ENCODE peak calls at places on chromosomes 16 and 17, in five cellular contexts. O is foreskin fibroblast, P is stomach, R is AG10803, K is cardiac muscle cell. D is an unnamed sample.

GRCh38 chr16:65975049-65975708 is 391.3 kb upstream of the CDH5 start:
- DNase-seq in R (peak), O (peak), K (peak), P (no peak), D (peak)

GRCh38 chr17:57898487-57899311 is 48.9 kb upstream of the MRPS23 start:
- DNase-seq in R (peak), P (peak), K (peak), O (peak), D (peak)

GRCh38 chr16:47019563-47019962 is 46.1 kb upstream of the DNAJA2 start:
- DNase-seq in P (no peak), K (peak), O (no peak), R (no peak), D (no peak)

GRCh38 chr17:34998205-34998604 is 17.9 kb downstream of the LIG3 start:
- DNase-seq in O (peak), R (peak), P (peak), K (peak), D (peak)

GRCh38 chr16:10210979-10211378 is 28.8 kb upstream of the GRIN2A start:
- DNase-seq in R (no peak), O (no peak), K (no peak), P (no peak), D (no peak)

GRCh38 chr17:32912218-32912897 is 15.6 kb upstream of the TMEM98 start:
- DNase-seq in K (peak), P (peak), O (peak), R (peak), D (peak)

GRCh38 chr16:1183235-1183907 is 30.5 kb downstream of the CACNA1H start:
- DNase-seq in P (no peak), O (peak), K (peak), R (peak), D (peak)

GRCh38 chr17:66755101-66755943 is 79.6 kb upstream of the CACNG5 start:
- DNase-seq in P (no peak), O (no peak), K (no peak), R (no peak), D (no peak)

GRCh38 chr16:9102943-9103342 is 11.5 kb downstream of the HAPSTR1 start:
- DNase-seq in O (no peak), K (no peak), R (no peak), P (no peak), D (no peak)

GRCh38 chr17:60637683-60638082 is 37.7 kb downstream of the PPM1D start:
- DNase-seq in O (no peak), P (no peak), K (no peak), R (no peak), D (no peak)

GRCh38 chr16:34802396-34802795 is 1343.0 kb downstream of the TP53TG3F start:
- DNase-seq in P (no peak), O (no peak), K (no peak), R (no peak), D (no peak)

GRCh38 chr16:12522334-12522733 is 281.4 kb downstream of the CPPED1 start:
- DNase-seq in P (no peak), O (no peak), R (no peak), K (no peak), D (no peak)

GRCh38 chr16:86671486-86672214 is 93.3 kb downstream of the FOXL1 start:
- DNase-seq in K (no peak), P (no peak), O (no peak), R (peak), D (no peak)

GRCh38 chr16:67662653-67663010 is 1.9 kb downstream of the PARD6A start:
- DNase-seq in K (no peak), P (no peak), O (no peak), R (no peak), D (no peak)

GRCh38 chr16:85662036-85662812 is 26.5 kb downstream of the GINS2 start:
- DNase-seq in R (no peak), K (no peak), P (no peak), O (no peak), D (no peak)

GRCh38 chr16:58449768-58450167 is 50.2 kb upstream of the NDRG4 start:
- DNase-seq in P (no peak), K (no peak), R (no peak), O (no peak), D (no peak)

GRCh38 chr17:78748730-78749317 is 33.2 kb downstream of the CYTH1 start:
- DNase-seq in P (peak), R (peak), O (peak), K (peak), D (peak)

GRCh38 chr16:31071861-31072260 is 2.2 kb downstream of the ZNF668 start:
- DNase-seq in K (peak), O (peak), R (peak), P (no peak), D (peak)

GRCh38 chr16:15879255-15879804 is 9.1 kb downstream of the CEP20 start:
- DNase-seq in O (peak), R (peak), K (peak), P (no peak), D (peak)

GRCh38 chr16:89890886-89891657 is 17.7 kb downstream of the TCF25 start:
- DNase-seq in R (no peak), K (peak), O (no peak), P (no peak), D (peak)

GRCh38 chr17:45835481-45835880 is 9.2 kb upstream of the SPPL2C start:
- DNase-seq in P (no peak), K (no peak), R (no peak), O (no peak), D (no peak)

GRCh38 chr17:1422907-1423306 is 22.9 kb upstream of the YWHAE start:
- DNase-seq in P (no peak), R (peak), O (peak), K (peak), D (peak)

GRCh38 chr16:48535831-48536599 is 74.0 kb downstream of the N4BP1 start:
- DNase-seq in R (peak), K (peak), P (no peak), O (no peak), D (peak)

GRCh38 chr17:33494156-33494555 is 201.1 kb upstream of the ASIC2 start:
- DNase-seq in R (peak), O (no peak), K (peak), P (no peak), D (no peak)

GRCh38 chr16:53043462-53043861 is 9.2 kb downstream of the CHD9NB start:
- DNase-seq in P (no peak), K (peak), R (no peak), O (no peak), D (peak)
- H3K4me3 ChIP-seq in P (peak), K (no peak), R (no peak), O (no peak), D (peak)

DNA sequence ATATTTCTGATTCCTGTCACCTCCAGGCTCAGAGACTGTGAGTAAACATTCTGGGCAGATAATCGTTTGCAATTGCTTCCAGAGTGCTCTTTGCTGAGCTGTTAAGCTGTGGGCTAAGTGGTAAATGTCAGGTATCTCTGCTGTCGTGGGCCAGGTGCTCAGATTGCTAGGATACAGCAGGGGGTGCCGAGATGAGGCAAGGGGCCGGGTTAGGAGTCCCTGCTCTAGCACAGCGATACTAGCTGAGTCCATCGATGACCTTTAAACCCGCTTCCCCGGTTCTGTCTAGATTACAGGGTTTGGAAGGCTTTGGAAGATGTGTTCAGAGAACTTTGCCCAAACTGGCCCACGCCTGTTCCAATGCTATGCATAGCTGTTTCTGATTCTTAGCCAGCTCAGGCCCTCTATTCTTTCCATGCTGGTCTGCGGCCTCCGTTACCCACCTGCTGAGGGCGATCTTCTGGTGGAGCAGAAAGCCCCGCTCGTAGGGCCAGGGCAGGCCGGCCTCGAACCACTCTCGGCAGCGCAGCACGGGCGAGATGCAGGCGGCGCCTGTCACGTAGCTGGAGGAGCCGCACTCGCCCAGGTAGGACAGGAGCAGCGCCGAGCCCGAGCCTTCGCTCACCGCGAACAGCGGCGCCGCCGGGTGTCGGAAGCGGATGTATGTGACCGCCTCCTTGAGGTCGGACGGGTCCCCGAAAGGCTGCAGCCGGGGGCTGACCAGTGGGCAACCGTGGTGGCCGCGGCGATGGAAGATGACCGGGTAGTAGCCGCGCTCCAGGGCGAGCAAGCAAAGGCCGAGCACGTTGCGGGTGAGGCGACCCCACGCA is 979 bp downstream of the ABHD15 start:
- DNase-seq in K (no peak), P (peak), R (no peak), O (no peak), D (no peak)
- TF ChIP-seq CTCF in K (peak), P (no peak), R (no peak), O (no peak), D (no peak)

GRCh38 chr16:54931757-54932660 is 1.3 kb downstream of the IRX5 start:
- DNase-seq in K (no peak), P (no peak), O (no peak), R (no peak), D (peak)
- H3K4me3 ChIP-seq in K (peak), P (peak), O (peak), R (peak), D (peak)

DNA sequence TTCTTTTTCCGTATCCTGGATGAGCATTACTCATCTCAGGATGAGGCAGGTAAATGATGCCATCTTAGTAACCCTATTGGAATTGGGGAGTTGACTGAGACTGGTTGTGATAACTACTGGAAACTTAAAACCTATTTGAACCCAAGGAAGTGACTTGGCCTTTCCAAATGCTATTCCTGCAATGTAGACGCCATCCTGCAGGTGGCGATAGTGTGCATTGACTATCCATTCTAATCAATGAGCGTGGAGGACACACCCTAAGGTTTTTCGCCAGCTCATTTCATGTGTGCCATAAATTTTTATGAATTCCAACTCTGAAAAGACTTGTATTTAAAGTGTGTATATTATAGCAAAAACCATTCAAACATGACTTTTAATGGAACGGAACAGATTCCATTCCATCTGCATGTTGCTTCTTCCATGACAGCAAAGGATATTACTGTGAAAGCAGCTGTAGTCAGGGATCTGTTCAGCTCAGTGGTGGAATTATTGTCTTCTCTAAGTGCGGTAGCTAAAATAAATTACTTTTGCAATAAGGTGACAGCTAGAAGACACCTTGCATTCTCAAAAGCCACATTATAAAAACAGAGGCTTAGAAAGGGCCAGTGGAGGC is 55.3 kb downstream of the SYT17 start:
- DNase-seq in R (no peak), K (peak), P (peak), O (no peak), D (no peak)
- TF ChIP-seq CTCF in R (peak), K (peak), P (peak), O (peak), D (peak)

GRCh38 chr17:81342700-81343070 is 47.6 kb upstream of the SLC38A10 start:
- DNase-seq in K (peak), R (no peak), O (no peak), P (no peak), D (no peak)

GRCh38 chr17:81346908-81347349 is 48.3 kb upstream of the BAHCC1 start:
- DNase-seq in P (no peak), K (no peak), R (no peak), O (no peak), D (no peak)

GRCh38 chr17:81347437-81347836 is 47.8 kb upstream of the BAHCC1 start:
- DNase-seq in O (no peak), K (no peak), R (no peak), P (no peak), D (no peak)

GRCh38 chr17:81346090-81346907 is 49.0 kb upstream of the BAHCC1 start:
- DNase-seq in K (peak), P (peak), R (peak), O (peak), D (peak)

DNA sequence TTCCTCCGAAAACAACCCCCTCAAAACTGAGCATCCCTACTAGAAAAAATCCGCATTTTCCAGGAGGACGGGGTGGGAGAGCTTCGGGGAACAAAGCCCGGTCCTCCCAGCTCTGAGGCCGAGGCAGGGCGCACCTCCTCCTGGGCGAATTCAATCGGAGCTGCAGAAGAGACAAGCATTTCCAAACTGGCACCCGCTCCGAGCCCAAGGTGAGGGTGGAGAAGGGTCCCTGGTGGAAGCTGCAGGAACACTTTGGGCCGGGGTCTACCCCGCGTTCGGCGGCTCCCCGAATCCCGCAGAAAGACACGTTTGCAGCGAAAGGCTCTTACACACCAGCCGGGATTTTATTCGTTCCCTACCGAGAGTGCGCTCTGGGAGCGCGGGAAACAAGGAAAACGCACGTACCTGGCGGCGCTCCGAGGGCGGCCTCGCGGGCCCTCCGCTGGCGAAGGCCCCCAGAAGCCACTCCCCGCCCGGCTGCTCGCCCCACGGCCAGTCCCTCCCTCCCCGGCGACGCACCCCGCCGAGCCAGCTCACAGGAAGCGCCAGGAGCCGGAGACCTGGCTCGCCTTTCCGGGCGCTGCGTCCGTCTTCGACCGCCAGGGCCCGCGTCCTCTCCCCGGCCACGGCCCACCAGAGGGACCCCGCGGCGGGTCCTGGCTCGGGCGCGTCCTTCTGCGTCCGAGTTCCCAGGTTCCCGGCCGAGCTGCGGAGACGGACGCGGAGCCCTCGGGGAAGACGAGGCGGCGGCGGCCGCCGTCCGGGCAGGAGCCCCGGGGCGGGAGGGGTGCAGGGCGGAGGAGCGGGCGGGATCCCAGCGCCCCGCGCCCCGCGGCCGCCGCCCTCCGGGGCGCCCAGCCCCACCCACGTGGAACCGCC is 49.8 kb upstream of the BAHCC1 start:
- DNase-seq in R (peak), K (peak), P (peak), O (peak), D (peak)
- H3K4me3 ChIP-seq in R (peak), K (peak), P (peak), O (peak), D (peak)

GRCh38 chr17:77109159-77110005 is 31.4 kb upstream of the SEC14L1 start:
- DNase-seq in K (no peak), P (no peak), O (no peak), R (no peak), D (no peak)
- TF ChIP-seq CTCF in K (no peak), P (no peak), O (no peak), R (no peak), D (peak)

DNA sequence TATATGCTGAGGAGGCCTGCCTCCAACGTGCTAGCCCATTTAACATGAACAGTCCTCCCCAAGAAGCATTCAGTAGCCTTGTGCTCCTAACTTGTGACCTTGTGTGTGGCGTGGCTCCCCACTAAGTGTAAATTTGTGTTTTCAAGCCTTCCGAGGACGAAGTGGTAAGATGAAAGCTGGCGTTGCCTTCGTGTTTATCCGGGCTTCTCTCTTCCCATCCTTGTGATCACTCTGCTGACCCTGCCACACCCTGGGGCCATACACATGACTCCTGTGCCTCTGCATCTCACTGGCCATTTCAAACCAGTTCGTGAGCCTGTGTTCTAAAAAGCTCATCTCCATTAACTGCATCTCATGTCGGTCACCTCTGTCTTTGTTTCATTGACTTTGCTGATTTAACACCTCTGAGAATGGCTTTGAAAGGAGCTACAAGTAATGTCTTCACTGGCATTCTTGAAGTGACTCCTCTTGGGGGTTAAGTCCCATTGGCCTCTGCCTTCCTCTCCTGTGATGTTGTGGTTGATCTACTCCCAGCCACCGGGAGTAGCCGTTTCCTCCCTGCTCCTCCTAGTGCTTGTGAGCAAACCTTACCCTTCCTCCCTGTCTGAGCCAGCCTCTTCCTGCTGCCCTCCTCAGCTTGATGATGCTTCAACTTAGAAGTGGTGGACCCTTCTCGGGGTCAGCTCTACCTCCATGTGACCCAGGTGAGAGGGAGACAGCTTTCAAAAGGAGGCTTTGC is 27.4 kb upstream of the NAGLU start:
- DNase-seq in R (no peak), K (peak), O (no peak), P (no peak), D (no peak)
- H3K4me3 ChIP-seq in R (no peak), K (no peak), O (no peak), P (no peak), D (no peak)

GRCh38 chr16:88839026-88839529 is 17.7 kb downstream of the GALNS start:
- DNase-seq in K (no peak), O (no peak), P (no peak), R (no peak), D (no peak)
- TF ChIP-seq CTCF in K (no peak), O (no peak), P (no peak), R (no peak), D (no peak)

D was measured in fibroblast of the aortic adventitia.